ENCODE peak calls at places on chromosomes 3 and 15, in nine cellular contexts. P, S, T, V, X, R, N, U and I are unnamed samples.

GRCh38 chr3:107990926-107991325 is 99.9 kb downstream of the CD47 start:
- DNase-seq in P (no peak), S (no peak), T (no peak), V (no peak), X (no peak), R (no peak), N (no peak), U (no peak), I (no peak)

GRCh38 chr3:13553686-13554085 is 4.8 kb downstream of the FBLN2 start:
- DNase-seq in P (no peak), S (no peak), T (no peak), V (no peak), X (no peak), R (no peak), N (no peak), U (no peak), I (no peak)

GRCh38 chr3:109943181-109943580 is 605.8 kb upstream of the DPPA4 start:
- DNase-seq in P (no peak), S (no peak), T (no peak), V (no peak), X (no peak), R (no peak), N (no peak), U (no peak), I (no peak)

GRCh38 chr3:196627043-196627442 is 12.5 kb upstream of the NRROS start:
- DNase-seq in P (no peak), S (no peak), T (no peak), V (no peak), X (no peak), R (no peak), N (no peak), U (no peak), I (no peak)

GRCh38 chr3:123081718-123082369 is 15.0 kb downstream of the PDIA5 start:
- DNase-seq in P (no peak), S (no peak), T (no peak), V (no peak), X (no peak), R (no peak), N (no peak), U (no peak), I (no peak)

GRCh38 chr3:60652829-60653228 is 598.4 kb downstream of the FHIT start:
- DNase-seq in P (no peak), S (no peak), T (no peak), V (no peak), X (peak), R (no peak), N (no peak), U (no peak), I (no peak)

GRCh38 chr3:193078996-193079731 is 161.5 kb upstream of the MB21D2 start:
- DNase-seq in P (no peak), S (no peak), T (peak), V (no peak), X (no peak), R (no peak), N (no peak), U (no peak), I (no peak)

GRCh38 chr15:60444289-60444912 is 34.5 kb downstream of the ICE2 start:
- DNase-seq in P (no peak), S (no peak), T (no peak), V (no peak), X (no peak), R (no peak), N (no peak), U (no peak), I (no peak)

GRCh38 chr3:171286580-171287249 is 173.5 kb downstream of the TNIK start:
- DNase-seq in P (no peak), S (no peak), T (no peak), V (no peak), X (peak), R (no peak), N (no peak), U (no peak), I (no peak)

GRCh38 chr3:125032100-125032643 is 23.6 kb downstream of the HEG1 start:
- DNase-seq in P (no peak), S (no peak), T (no peak), V (no peak), X (peak), R (no peak), N (no peak), U (no peak), I (no peak)

GRCh38 chr3:35648347-35648746 is 9.0 kb downstream of the ARPP21 start:
- DNase-seq in P (no peak), S (no peak), T (no peak), V (no peak), X (no peak), R (no peak), N (no peak), U (no peak), I (no peak)

GRCh38 chr3:89000886-89001285 is 106.5 kb upstream of the EPHA3 start:
- DNase-seq in P (no peak), S (no peak), T (no peak), V (no peak), X (no peak), R (no peak), N (no peak), U (no peak), I (no peak)

GRCh38 chr3:85933326-85933725 is 974.5 kb downstream of the CADM2 start:
- DNase-seq in P (no peak), S (no peak), T (no peak), V (no peak), X (no peak), R (no peak), N (no peak), U (no peak), I (no peak)

GRCh38 chr15:58985443-58985842 is 2.0 kb upstream of the RNF111 start:
- DNase-seq in P (no peak), S (peak), T (no peak), V (no peak), X (no peak), R (no peak), N (no peak), U (no peak), I (no peak)

GRCh38 chr15:79924379-79924778 is 27.6 kb upstream of the MTHFS start:
- DNase-seq in P (no peak), S (no peak), T (no peak), V (peak), X (no peak), R (no peak), N (no peak), U (no peak), I (no peak)

GRCh38 chr15:68787609-68788264 is 33.0 kb downstream of the ANP32A start:
- DNase-seq in P (peak), S (no peak), T (no peak), V (peak), X (no peak), R (no peak), N (no peak), U (no peak), I (no peak)

GRCh38 chr3:14179795-14180194 is 1.2 kb downstream of the LSM3 start:
- DNase-seq in P (no peak), S (no peak), T (no peak), V (no peak), X (no peak), R (no peak), N (no peak), U (no peak), I (no peak)

GRCh38 chr3:157693762-157694161 is 190.5 kb upstream of the VEPH1 start:
- DNase-seq in P (no peak), S (no peak), T (no peak), V (no peak), X (no peak), R (no peak), N (no peak), U (no peak), I (no peak)

GRCh38 chr3:181570472-181570871 is 141.3 kb upstream of the SOX2 start:
- DNase-seq in P (no peak), S (no peak), T (no peak), V (no peak), X (no peak), R (no peak), N (no peak), U (no peak), I (no peak)

GRCh38 chr3:106745344-106746168 is 631.7 kb upstream of the CCDC54 start:
- DNase-seq in P (no peak), S (no peak), T (no peak), V (no peak), X (no peak), R (no peak), N (no peak), U (no peak), I (no peak)

GRCh38 chr3:127682576-127682975 is 9.8 kb downstream of the ABTB1 start:
- DNase-seq in P (no peak), S (peak), T (no peak), V (no peak), X (no peak), R (no peak), N (no peak), U (no peak), I (peak)

GRCh38 chr3:31170932-31171670 is 276.6 kb upstream of the GADL1 start:
- DNase-seq in P (no peak), S (no peak), T (no peak), V (no peak), X (no peak), R (no peak), N (no peak), U (no peak), I (no peak)

GRCh38 chr3:25381083-25381482 is 47.0 kb upstream of the RARB start:
- DNase-seq in P (no peak), S (no peak), T (no peak), V (no peak), X (no peak), R (no peak), N (no peak), U (no peak), I (no peak)

GRCh38 chr3:52299815-52300611 is 12.4 kb downstream of the GLYCTK start:
- DNase-seq in P (no peak), S (no peak), T (peak), V (peak), X (no peak), R (peak), N (no peak), U (peak), I (no peak)

GRCh38 chr15:67043939-67044771 is 21.2 kb upstream of the SMAD3 start:
- DNase-seq in P (no peak), S (no peak), T (no peak), V (no peak), X (no peak), R (peak), N (no peak), U (no peak), I (no peak)

GRCh38 chr3:122994954-122995353 is 32.6 kb downstream of the SEMA5B start:
- DNase-seq in P (no peak), S (no peak), T (no peak), V (no peak), X (no peak), R (no peak), N (no peak), U (no peak), I (no peak)

GRCh38 chr15:39581501-39582285 is 814 bp downstream of the THBS1 start:
- DNase-seq in P (peak), S (no peak), T (peak), V (peak), X (peak), R (peak), N (peak), U (peak), I (no peak)

GRCh38 chr3:30632065-30632464 is 25.7 kb downstream of the TGFBR2 start:
- DNase-seq in P (no peak), S (no peak), T (no peak), V (no peak), X (no peak), R (no peak), N (no peak), U (no peak), I (no peak)

GRCh38 chr15:41777421-41777973 is 3.2 kb downstream of the MAPKBP1 start:
- DNase-seq in P (no peak), S (no peak), T (no peak), V (no peak), X (no peak), R (no peak), N (no peak), U (no peak), I (no peak)

GRCh38 chr3:53812434-53812833 is 33.8 kb downstream of the CHDH start:
- DNase-seq in P (no peak), S (no peak), T (no peak), V (no peak), X (peak), R (no peak), N (no peak), U (no peak), I (no peak)
- TF ChIP-seq CTCF in P (no peak), S (no peak), T (no peak), V (no peak), X (peak), R (no peak), N (no peak), U (no peak), I (no peak)

DNA sequence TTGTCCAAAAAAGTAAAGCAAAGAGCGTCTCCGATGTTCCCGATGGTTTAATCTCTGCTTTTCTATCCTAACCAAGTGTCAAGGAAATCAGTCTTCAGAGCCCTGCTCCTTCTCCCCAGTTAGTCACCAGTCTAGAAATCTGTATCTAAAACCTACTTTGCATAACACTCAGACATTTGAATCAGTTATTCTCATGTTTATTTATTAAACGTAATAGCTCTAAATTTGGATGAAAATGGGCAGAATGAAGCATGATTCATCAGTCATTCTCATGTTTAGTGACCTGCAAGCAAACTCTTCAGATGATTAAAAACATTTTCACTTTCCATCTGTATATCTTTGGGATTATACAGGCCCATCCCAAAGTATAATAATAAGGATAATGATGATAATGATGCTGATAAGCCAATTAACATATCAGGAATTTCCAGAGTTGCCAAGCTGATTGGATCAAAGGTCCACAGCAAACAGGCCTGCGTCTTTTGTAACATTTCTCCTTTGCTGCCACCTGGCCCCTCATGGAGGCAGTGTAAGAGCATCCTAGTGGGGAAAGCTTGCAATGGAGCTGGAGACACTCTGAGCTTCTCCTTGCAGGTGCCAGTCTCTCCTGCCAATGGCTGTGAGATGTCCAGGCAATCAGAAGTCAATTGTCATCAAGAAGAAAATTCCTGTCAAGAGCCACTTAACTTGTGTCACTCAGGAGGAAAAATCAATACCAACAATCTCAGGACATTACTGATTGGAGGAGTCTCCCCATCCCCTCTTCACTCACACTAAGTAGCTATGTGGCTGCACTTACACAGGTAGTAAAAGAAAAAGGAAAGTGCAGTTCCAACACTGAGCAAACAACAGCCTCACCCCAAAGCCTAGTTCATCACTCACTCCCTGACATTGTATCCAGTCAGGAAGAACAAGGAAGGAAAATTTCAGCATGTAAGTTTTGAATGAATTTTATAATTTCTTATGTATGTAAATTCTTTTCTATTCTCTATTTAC is 273.7 kb downstream of the IGSF11 start:
- DNase-seq in P (no peak), S (no peak), T (no peak), V (no peak), X (peak), R (no peak), N (no peak), U (no peak), I (no peak)
- TF ChIP-seq CTCF in P (no peak), S (no peak), T (peak), V (no peak), X (no peak), R (no peak), N (peak), U (no peak), I (peak)

DNA sequence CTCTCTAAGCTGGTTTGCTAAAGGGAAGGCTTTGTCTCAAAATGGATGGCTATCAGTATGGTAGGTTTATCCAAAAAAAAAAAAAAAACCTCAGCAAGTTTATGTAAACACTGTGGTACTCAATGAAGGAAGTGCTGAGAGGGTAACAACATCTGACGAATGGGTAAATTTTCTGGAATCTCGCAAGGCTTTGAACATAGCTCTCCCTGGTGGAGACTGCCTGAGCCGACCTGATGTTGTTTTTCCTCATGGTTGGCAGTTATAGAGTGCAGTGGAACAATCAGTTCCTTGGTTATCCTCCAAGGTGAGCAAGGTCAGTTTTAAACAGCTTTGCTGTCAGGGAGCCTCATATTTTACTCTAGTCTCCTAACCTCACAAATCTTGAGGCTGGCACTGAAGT is 94.6 kb downstream of the ZPLD1 start:
- DNase-seq in P (no peak), S (no peak), T (no peak), V (no peak), X (peak), R (peak), N (no peak), U (no peak), I (no peak)
- TF ChIP-seq CTCF in P (no peak), S (peak), T (peak), V (peak), X (no peak), R (no peak), N (peak), U (no peak), I (peak)

GRCh38 chr3:81244196-81244595 is 517.2 kb downstream of the GBE1 start:
- DNase-seq in P (no peak), S (no peak), T (no peak), V (no peak), X (no peak), R (no peak), N (no peak), U (no peak), I (no peak)

GRCh38 chr3:81237193-81237592 is 524.3 kb downstream of the GBE1 start:
- DNase-seq in P (no peak), S (no peak), T (no peak), V (no peak), X (no peak), R (no peak), N (no peak), U (no peak), I (no peak)

GRCh38 chr3:81245505-81245904 is 515.9 kb downstream of the GBE1 start:
- DNase-seq in P (no peak), S (no peak), T (no peak), V (no peak), X (no peak), R (no peak), N (no peak), U (no peak), I (no peak)

GRCh38 chr3:81245043-81245442 is 516.4 kb downstream of the GBE1 start:
- DNase-seq in P (no peak), S (no peak), T (no peak), V (no peak), X (no peak), R (no peak), N (no peak), U (no peak), I (no peak)

DNA sequence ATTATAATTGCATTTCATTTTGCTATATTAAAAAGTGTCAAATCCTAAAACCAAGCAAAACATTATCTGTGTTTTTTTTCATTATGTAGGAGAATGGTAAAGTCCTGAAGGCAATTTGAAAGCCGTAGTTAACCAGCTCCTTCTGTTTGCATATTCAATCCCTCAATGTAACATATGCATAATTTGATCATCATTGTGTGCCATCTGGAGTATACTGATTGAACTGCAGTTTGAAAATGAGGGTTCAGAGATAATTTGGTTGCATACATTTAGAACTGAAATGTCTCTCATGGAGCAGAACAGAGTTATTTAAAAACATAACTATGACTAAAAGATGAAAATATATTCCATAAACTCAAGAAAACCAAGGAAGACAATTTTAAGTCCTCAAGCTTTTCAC is 518.6 kb downstream of the GBE1 start:
- DNase-seq in P (no peak), S (no peak), T (no peak), V (no peak), X (peak), R (no peak), N (no peak), U (no peak), I (no peak)
- TF ChIP-seq CTCF in P (peak), S (peak), T (peak), V (no peak), X (peak), R (peak), N (peak), U (no peak), I (peak)

GRCh38 chr3:178947738-178948137 is 123.9 kb downstream of the ZMAT3 start:
- DNase-seq in P (no peak), S (no peak), T (no peak), V (no peak), X (no peak), R (no peak), N (no peak), U (no peak), I (no peak)

GRCh38 chr3:178948546-178948945 is 123.1 kb downstream of the ZMAT3 start:
- DNase-seq in P (no peak), S (no peak), T (no peak), V (no peak), X (no peak), R (no peak), N (no peak), U (no peak), I (no peak)

GRCh38 chr3:178950676-178951075 is 120.9 kb downstream of the ZMAT3 start:
- DNase-seq in P (no peak), S (no peak), T (no peak), V (no peak), X (no peak), R (no peak), N (no peak), U (no peak), I (no peak)

GRCh38 chr3:178949896-178950295 is 121.7 kb downstream of the ZMAT3 start:
- DNase-seq in P (no peak), S (no peak), T (no peak), V (no peak), X (no peak), R (no peak), N (no peak), U (no peak), I (no peak)
- TF ChIP-seq CTCF in P (no peak), S (no peak), T (no peak), V (no peak), X (no peak), R (no peak), N (no peak), U (no peak), I (no peak)

GRCh38 chr3:49607796-49608195 is 53.5 kb downstream of the BSN start:
- DNase-seq in P (no peak), S (peak), T (peak), V (no peak), X (no peak), R (peak), N (no peak), U (no peak), I (peak)
- TF ChIP-seq CTCF in P (no peak), S (no peak), T (no peak), V (peak), X (peak), R (peak), N (peak), U (no peak), I (peak)

GRCh38 chr3:12294885-12295580 is 6.2 kb downstream of the PPARG start:
- DNase-seq in P (no peak), S (no peak), T (no peak), V (no peak), X (no peak), R (no peak), N (no peak), U (no peak), I (no peak)

GRCh38 chr3:12300137-12300536 is 11.3 kb downstream of the PPARG start:
- DNase-seq in P (no peak), S (no peak), T (no peak), V (no peak), X (no peak), R (no peak), N (no peak), U (no peak), I (no peak)

GRCh38 chr3:12299026-12299425 is 10.2 kb downstream of the PPARG start:
- DNase-seq in P (no peak), S (no peak), T (no peak), V (no peak), X (no peak), R (no peak), N (no peak), U (no peak), I (no peak)

GRCh38 chr3:12292770-12293169 is 3.9 kb downstream of the PPARG start:
- DNase-seq in P (no peak), S (no peak), T (no peak), V (no peak), X (no peak), R (no peak), N (no peak), U (no peak), I (no peak)

DNA sequence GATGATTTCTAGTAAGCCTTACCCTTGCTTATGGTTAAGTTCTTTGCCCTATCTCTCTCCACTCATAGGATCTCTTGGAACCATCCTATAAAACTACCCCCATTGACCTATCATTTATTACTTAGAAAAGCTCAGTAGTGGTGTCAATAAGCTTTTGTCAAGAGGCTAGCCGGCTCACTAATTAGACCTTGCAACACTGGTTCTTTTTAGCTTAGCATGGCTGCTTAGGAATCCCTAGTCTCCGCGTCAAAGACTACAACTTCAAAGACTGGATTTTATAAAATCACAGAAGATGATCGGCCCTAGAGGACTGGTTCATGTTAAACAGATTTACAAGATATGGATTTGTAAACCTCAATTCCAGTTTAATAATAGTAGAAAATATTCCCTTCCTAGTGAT is 7.6 kb downstream of the PPARG start:
- DNase-seq in P (no peak), S (no peak), T (no peak), V (no peak), X (no peak), R (no peak), N (no peak), U (no peak), I (no peak)
- TF ChIP-seq CTCF in P (no peak), S (no peak), T (no peak), V (no peak), X (no peak), R (no peak), N (no peak), U (no peak), I (no peak)